ENCODE peak calls at places on chromosome 21, in five cellular contexts. N is SK-N-SH, H is IMR-90, T is HepG2, K is GM12878. W is an unnamed sample.

GRCh38 chr21:41755258-41755933 is 11.5 kb downstream of the RIPK4 start:
- DNase-seq in N (no peak), H (no peak), T (no peak), K (no peak), W (no peak)

GRCh38 chr21:37193006-37193405 is 74.1 kb downstream of the VPS26C start:
- DNase-seq in N (no peak), H (no peak), T (no peak), K (no peak), W (no peak)

GRCh38 chr21:14617040-14617393 is 70.9 kb upstream of the SAMSN1 start:
- DNase-seq in N (no peak), H (no peak), T (no peak), K (no peak), W (no peak)

GRCh38 chr21:18522181-18522771 is 118.7 kb upstream of the TMPRSS15 start:
- DNase-seq in N (no peak), H (no peak), T (no peak), K (no peak), W (no peak)

GRCh38 chr21:25509862-25510261 is 97.4 kb downstream of the MRPL39 start:
- DNase-seq in N (no peak), H (no peak), T (no peak), K (no peak), W (no peak)

GRCh38 chr21:27678511-27678910 is 711.6 kb upstream of the ADAMTS5 start:
- DNase-seq in N (no peak), H (no peak), T (no peak), K (no peak), W (no peak)

GRCh38 chr21:25689226-25689625 is 45.5 kb downstream of the ATP5PF start:
- DNase-seq in N (no peak), H (peak), T (no peak), K (no peak), W (no peak)

GRCh38 chr21:26061437-26061836 is 109.1 kb downstream of the APP start:
- DNase-seq in N (no peak), H (peak), T (no peak), K (no peak), W (no peak)

GRCh38 chr21:42317341-42317741 is 2.1 kb upstream of the TFF3 start:
- DNase-seq in N (no peak), H (no peak), T (no peak), K (no peak), W (no peak)

GRCh38 chr21:33824156-33824941 is 91.3 kb downstream of the ATP5PO start:
- DNase-seq in N (no peak), H (no peak), T (no peak), K (no peak), W (no peak)

GRCh38 chr21:32578107-32578691 is 7.1 kb downstream of the TCP10L start:
- DNase-seq in N (peak), H (peak), T (no peak), K (no peak), W (peak)

GRCh38 chr21:41180752-41181151 is 12.8 kb downstream of the BACE2 start:
- DNase-seq in N (no peak), H (no peak), T (no peak), K (no peak), W (no peak)

GRCh38 chr21:15604424-15604823 is 125.4 kb upstream of the USP25 start:
- DNase-seq in N (no peak), H (peak), T (no peak), K (no peak), W (no peak)

GRCh38 chr21:42221581-42222345 is 2.8 kb downstream of the ABCG1 start:
- DNase-seq in N (no peak), H (peak), T (no peak), K (no peak), W (no peak)

GRCh38 chr21:24050233-24050632 is 1557.0 kb downstream of the MRPL39 start:
- DNase-seq in N (no peak), H (no peak), T (no peak), K (no peak), W (no peak)

GRCh38 chr21:26849428-26850115 is 4.4 kb upstream of the ADAMTS1 start:
- DNase-seq in N (peak), H (peak), T (peak), K (no peak), W (peak)

GRCh38 chr21:40335689-40336088 is 468.5 kb downstream of the PCP4 start:
- DNase-seq in N (no peak), H (no peak), T (no peak), K (no peak), W (no peak)

GRCh38 chr21:14383596-14384210 is 757 bp upstream of the HSPA13 start:
- DNase-seq in N (no peak), H (peak), T (no peak), K (peak), W (peak)

GRCh38 chr21:18549214-18549905 is 145.8 kb upstream of the TMPRSS15 start:
- DNase-seq in N (no peak), H (no peak), T (no peak), K (no peak), W (no peak)

GRCh38 chr21:38768385-38769071 is 37.2 kb upstream of the ETS2 start:
- DNase-seq in N (no peak), H (peak), T (no peak), K (no peak), W (peak)

GRCh38 chr21:27507695-27508094 is 540.8 kb upstream of the ADAMTS5 start:
- DNase-seq in N (no peak), H (no peak), T (no peak), K (no peak), W (no peak)

GRCh38 chr21:37159053-37159776 is 86.2 kb downstream of the TTC3 start:
- DNase-seq in N (no peak), H (peak), T (no peak), K (peak), W (no peak)

GRCh38 chr21:15023782-15024181 is 41.0 kb downstream of the NRIP1 start:
- DNase-seq in N (no peak), H (peak), T (no peak), K (no peak), W (no peak)

GRCh38 chr21:24955275-24955961 is 651.9 kb downstream of the MRPL39 start:
- DNase-seq in N (no peak), H (no peak), T (no peak), K (peak), W (no peak)

GRCh38 chr21:39065912-39066311 is 117.3 kb downstream of the PSMG1 start:
- DNase-seq in N (no peak), H (no peak), T (no peak), K (no peak), W (no peak)

GRCh38 chr21:36980280-36981048 is 14.0 kb upstream of the HLCS start:
- DNase-seq in N (peak), H (no peak), T (no peak), K (no peak), W (no peak)

GRCh38 chr21:26759731-26760130 is 85.5 kb downstream of the ADAMTS1 start:
- DNase-seq in N (no peak), H (no peak), T (no peak), K (no peak), W (no peak)

GRCh38 chr21:18951291-18952038 is 547.9 kb upstream of the TMPRSS15 start:
- DNase-seq in N (peak), H (no peak), T (no peak), K (no peak), W (peak)

GRCh38 chr21:17512245-17513213 is at the start of gene CXADR:
- DNase-seq in N (peak), H (no peak), T (peak), K (no peak), W (peak)

GRCh38 chr21:39006653-39007417 is 176.4 kb downstream of the PSMG1 start:
- DNase-seq in N (no peak), H (no peak), T (no peak), K (no peak), W (no peak)

GRCh38 chr21:30190554-30190953 is 23.9 kb upstream of the CLDN17 start:
- DNase-seq in N (no peak), H (no peak), T (no peak), K (no peak), W (no peak)

GRCh38 chr21:30194701-30195299 is 21.1 kb downstream of the CLDN8 start:
- DNase-seq in N (peak), H (no peak), T (peak), K (no peak), W (peak)

GRCh38 chr21:30189763-30190162 is 23.2 kb upstream of the CLDN17 start:
- DNase-seq in N (no peak), H (no peak), T (no peak), K (no peak), W (no peak)

GRCh38 chr21:30193201-30193600 is 22.7 kb downstream of the CLDN8 start:
- DNase-seq in N (no peak), H (no peak), T (no peak), K (no peak), W (no peak)
- TF ChIP-seq MXI1 in N (no peak), H (no peak), T (no peak), K (no peak), W (no peak)

GRCh38 chr21:29499229-29499628 is 200.5 kb downstream of the BACH1 start:
- DNase-seq in N (no peak), H (no peak), T (no peak), K (no peak), W (no peak)
- TF ChIP-seq MXI1 in N (no peak), H (no peak), T (no peak), K (no peak), W (no peak)

DNA sequence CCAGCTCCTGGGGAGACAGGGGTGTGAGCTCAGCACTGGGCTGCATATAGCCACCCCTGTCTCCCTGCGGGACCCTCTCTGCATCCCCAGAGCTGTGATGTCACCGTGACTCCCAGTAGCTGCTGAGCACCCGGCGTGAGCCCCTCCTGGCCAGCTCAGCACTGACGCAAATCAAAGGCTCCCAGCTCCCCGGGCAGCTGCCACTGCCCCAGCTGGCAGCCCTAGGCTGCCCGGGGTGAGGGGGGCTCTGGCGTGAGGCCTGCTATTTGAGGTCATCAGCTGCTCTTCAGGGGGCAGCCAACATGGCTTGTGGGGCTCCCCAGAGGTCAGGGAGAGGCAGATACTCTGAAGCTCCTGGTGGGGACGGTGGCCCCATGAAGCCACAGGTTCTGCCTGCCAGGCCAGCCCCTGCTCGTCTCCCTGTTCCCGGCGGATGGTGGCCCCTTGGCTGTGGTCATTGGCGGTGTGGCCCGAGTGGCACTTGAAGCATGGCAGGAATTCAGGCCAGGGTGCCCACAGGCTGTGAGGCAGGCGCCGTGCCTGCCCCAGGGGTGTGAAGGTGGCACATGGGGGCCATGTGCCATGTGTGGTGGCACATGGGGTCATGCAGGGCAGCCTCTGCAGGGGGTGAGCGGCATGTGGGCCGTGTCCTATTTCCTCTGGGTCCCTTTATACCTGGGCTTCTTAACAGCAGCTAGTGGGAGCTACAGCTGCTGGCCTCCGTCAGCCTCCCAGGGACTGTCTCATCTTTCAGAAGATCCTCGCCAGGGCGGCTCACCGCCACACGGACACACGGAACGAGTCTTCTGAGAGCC is 85.4 kb downstream of the SIK1 start:
- DNase-seq in N (no peak), H (peak), T (no peak), K (no peak), W (no peak)
- TF ChIP-seq MXI1 in N (no peak), H (no peak), T (no peak), K (no peak), W (no peak)

DNA sequence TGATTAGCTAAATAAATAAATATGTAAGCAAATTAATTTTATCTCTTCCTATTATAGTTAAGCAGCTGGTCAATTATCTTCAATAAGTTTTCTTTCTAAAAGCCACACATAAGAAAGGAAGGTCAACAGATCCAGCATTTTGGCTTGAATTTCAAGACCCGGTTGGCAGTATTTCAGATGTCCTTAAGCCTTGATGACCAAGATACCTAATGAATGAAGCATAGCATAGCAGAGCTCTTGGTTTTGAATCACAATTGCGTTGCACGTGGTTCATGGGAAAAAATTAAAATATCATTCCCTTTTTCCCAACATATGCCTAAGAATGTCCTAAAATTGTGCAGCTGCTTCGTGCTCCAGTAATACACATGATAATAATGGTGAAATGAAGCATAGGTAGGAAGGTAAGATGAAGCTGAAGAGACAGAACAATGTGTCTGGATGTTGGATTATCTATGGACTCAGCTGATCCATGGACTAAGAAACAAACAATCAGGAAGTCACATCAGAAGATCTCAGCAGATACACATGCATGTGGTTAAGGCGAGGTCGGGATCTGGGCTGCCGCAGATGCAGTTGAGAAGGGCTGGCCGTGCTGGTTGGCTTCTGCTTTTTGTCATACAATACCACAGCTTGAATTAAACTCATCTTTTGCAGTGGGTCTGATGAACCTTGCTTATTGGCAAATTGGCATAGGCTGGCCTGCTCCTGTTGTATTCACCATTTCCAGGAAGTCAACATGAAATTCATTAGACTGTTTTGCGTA is 284.9 kb upstream of the RUNX1 start:
- DNase-seq in N (no peak), H (no peak), T (no peak), K (no peak), W (no peak)
- TF ChIP-seq MXI1 in N (no peak), H (no peak), T (no peak), K (no peak), W (no peak)

DNA sequence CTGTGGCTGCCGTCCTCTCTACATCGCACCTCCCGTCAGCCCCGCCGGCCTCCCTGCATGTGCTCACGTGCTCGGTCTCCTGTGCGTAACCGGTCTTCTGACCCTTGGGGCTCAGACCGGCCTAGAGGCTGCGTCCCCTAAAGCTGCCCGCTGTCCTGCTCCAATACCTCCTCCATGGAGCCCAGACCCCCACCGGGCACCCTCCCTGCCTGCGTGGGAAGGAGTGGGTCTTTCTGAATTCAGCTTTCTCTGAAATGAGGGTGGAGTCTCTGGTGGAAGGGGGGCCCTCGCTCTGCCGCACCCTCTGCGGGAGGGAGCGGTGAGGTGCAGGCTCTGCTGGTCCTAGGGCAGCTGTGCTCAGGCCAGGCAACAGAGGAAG is 18.7 kb upstream of the POFUT2 start:
- DNase-seq in N (no peak), H (no peak), T (no peak), K (no peak), W (no peak)
- TF ChIP-seq MXI1 in N (no peak), H (no peak), T (no peak), K (no peak), W (no peak)

W was measured in K562.